ENCODE peak calls at places on chromosomes 2 and 18, in nine cellular contexts. H, S, I, T, M, Z, R, E and W are unnamed samples.

GRCh38 chr2:140586379-140586778 is 1544.4 kb downstream of the LRP1B start:
- DNase-seq in H (peak), S (no peak), I (peak), T (peak), M (no peak), Z (no peak), R (peak), E (peak), W (peak)

GRCh38 chr18:9823805-9824473 is 61.8 kb upstream of the TXNDC2 start:
- DNase-seq in H (peak), S (peak), I (no peak), T (peak), M (no peak), Z (peak), R (no peak), E (peak), W (no peak)

GRCh38 chr2:122174061-122174460 is 418.6 kb downstream of the TSN start:
- DNase-seq in H (no peak), S (no peak), I (no peak), T (no peak), M (no peak), Z (no peak), R (no peak), E (no peak), W (no peak)

GRCh38 chr2:794554-795244 is 117.5 kb upstream of the TMEM18 start:
- DNase-seq in H (no peak), S (no peak), I (no peak), T (no peak), M (no peak), Z (no peak), R (no peak), E (no peak), W (no peak)

GRCh38 chr2:43239981-43240761 is 13.8 kb upstream of the ZFP36L2 start:
- DNase-seq in H (no peak), S (no peak), I (peak), T (no peak), M (no peak), Z (no peak), R (no peak), E (no peak), W (no peak)

GRCh38 chr2:177078416-177078815 is 134.2 kb upstream of the HNRNPA3 start:
- DNase-seq in H (peak), S (no peak), I (no peak), T (peak), M (no peak), Z (no peak), R (peak), E (no peak), W (no peak)

GRCh38 chr18:79540161-79540913 is 139.3 kb upstream of the CTDP1 start:
- DNase-seq in H (no peak), S (no peak), I (peak), T (no peak), M (no peak), Z (no peak), R (no peak), E (no peak), W (no peak)

GRCh38 chr2:168336786-168337388 is 89.5 kb upstream of the STK39 start:
- DNase-seq in H (peak), S (peak), I (peak), T (no peak), M (no peak), Z (no peak), R (peak), E (no peak), W (peak)

GRCh38 chr2:118988706-118989105 is 46.7 kb downstream of the MARCO start:
- DNase-seq in H (no peak), S (no peak), I (no peak), T (no peak), M (no peak), Z (no peak), R (no peak), E (no peak), W (no peak)

GRCh38 chr2:150182564-150183249 is 304.8 kb downstream of the RND3 start:
- DNase-seq in H (no peak), S (peak), I (no peak), T (no peak), M (no peak), Z (no peak), R (no peak), E (peak), W (no peak)

GRCh38 chr2:54597153-54597827 is 126.2 kb upstream of the EML6 start:
- DNase-seq in H (no peak), S (peak), I (no peak), T (peak), M (no peak), Z (no peak), R (no peak), E (peak), W (no peak)

GRCh38 chr18:75307530-75307929 is 96.9 kb downstream of the TSHZ1 start:
- DNase-seq in H (no peak), S (no peak), I (no peak), T (no peak), M (no peak), Z (no peak), R (no peak), E (no peak), W (no peak)

GRCh38 chr2:197369946-197370325 is 59.4 kb upstream of the ANKRD44 start:
- DNase-seq in H (no peak), S (no peak), I (no peak), T (peak), M (no peak), Z (no peak), R (no peak), E (peak), W (peak)

GRCh38 chr2:236988690-236989639 is 96.7 kb upstream of the COPS8 start:
- DNase-seq in H (peak), S (peak), I (no peak), T (peak), M (no peak), Z (no peak), R (no peak), E (no peak), W (peak)

GRCh38 chr2:58156780-58157179 is 84.3 kb downstream of the FANCL start:
- DNase-seq in H (peak), S (no peak), I (peak), T (no peak), M (no peak), Z (peak), R (no peak), E (peak), W (no peak)

GRCh38 chr2:9473985-9474360 is 378 bp upstream of the IAH1 start:
- DNase-seq in H (peak), S (peak), I (no peak), T (peak), M (no peak), Z (no peak), R (peak), E (peak), W (peak)

GRCh38 chr18:68874361-68874760 is 76.5 kb downstream of the CCDC102B start:
- DNase-seq in H (peak), S (no peak), I (no peak), T (peak), M (no peak), Z (no peak), R (no peak), E (peak), W (no peak)

GRCh38 chr2:240568678-240569522 is 616 bp downstream of the RNPEPL1 start:
- DNase-seq in H (peak), S (peak), I (peak), T (peak), M (peak), Z (peak), R (no peak), E (peak), W (peak)

GRCh38 chr2:237733677-237734300 is 64.8 kb upstream of the RBM44 start:
- DNase-seq in H (no peak), S (peak), I (peak), T (no peak), M (no peak), Z (no peak), R (no peak), E (peak), W (no peak)

GRCh38 chr2:112048887-112049286 is 6.2 kb upstream of the TMEM87B start:
- DNase-seq in H (peak), S (no peak), I (peak), T (peak), M (peak), Z (peak), R (peak), E (peak), W (peak)

GRCh38 chr18:74775239-74775638 is 177.6 kb downstream of the ZNF407 start:
- DNase-seq in H (peak), S (no peak), I (peak), T (peak), M (no peak), Z (peak), R (no peak), E (peak), W (no peak)

GRCh38 chr18:3983351-3983969 is 471.6 kb downstream of the DLGAP1 start:
- DNase-seq in H (peak), S (no peak), I (peak), T (peak), M (no peak), Z (peak), R (peak), E (peak), W (no peak)

GRCh38 chr2:239853706-239854327 is 171.3 kb downstream of the NDUFA10 start:
- DNase-seq in H (no peak), S (no peak), I (no peak), T (no peak), M (no peak), Z (no peak), R (no peak), E (no peak), W (no peak)

GRCh38 chr2:233061591-233062446 is 1.7 kb downstream of the INPP5D start:
- DNase-seq in H (peak), S (peak), I (peak), T (peak), M (peak), Z (no peak), R (no peak), E (no peak), W (no peak)

GRCh38 chr2:218806346-218806978 is 24.5 kb downstream of the CYP27A1 start:
- DNase-seq in H (peak), S (peak), I (peak), T (peak), M (peak), Z (peak), R (peak), E (peak), W (peak)

GRCh38 chr2:120344991-120345975 is 653 bp upstream of the INHBB start:
- DNase-seq in H (peak), S (peak), I (peak), T (peak), M (peak), Z (no peak), R (no peak), E (peak), W (peak)

GRCh38 chr2:7571701-7572100 is 654.5 kb downstream of the RNF144A start:
- DNase-seq in H (no peak), S (no peak), I (no peak), T (no peak), M (no peak), Z (no peak), R (no peak), E (no peak), W (no peak)

GRCh38 chr2:129252781-129253460 is 726.5 kb upstream of the RAB6C start:
- DNase-seq in H (no peak), S (no peak), I (no peak), T (peak), M (no peak), Z (no peak), R (peak), E (no peak), W (no peak)

GRCh38 chr2:58065248-58065647 is 18.6 kb downstream of the VRK2 start:
- DNase-seq in H (no peak), S (no peak), I (no peak), T (no peak), M (no peak), Z (no peak), R (no peak), E (no peak), W (no peak)

GRCh38 chr2:218999881-219000568 is 6.8 kb upstream of the CRYBA2 start:
- DNase-seq in H (no peak), S (no peak), I (no peak), T (no peak), M (no peak), Z (no peak), R (no peak), E (no peak), W (no peak)

GRCh38 chr2:82508702-82509101 is 1950.4 kb downstream of the SUCLG1 start:
- DNase-seq in H (no peak), S (no peak), I (no peak), T (no peak), M (no peak), Z (no peak), R (no peak), E (no peak), W (no peak)

GRCh38 chr2:191064590-191064989 is 50.6 kb upstream of the STAT1 start:
- DNase-seq in H (no peak), S (no peak), I (no peak), T (no peak), M (no peak), Z (no peak), R (no peak), E (no peak), W (no peak)

DNA sequence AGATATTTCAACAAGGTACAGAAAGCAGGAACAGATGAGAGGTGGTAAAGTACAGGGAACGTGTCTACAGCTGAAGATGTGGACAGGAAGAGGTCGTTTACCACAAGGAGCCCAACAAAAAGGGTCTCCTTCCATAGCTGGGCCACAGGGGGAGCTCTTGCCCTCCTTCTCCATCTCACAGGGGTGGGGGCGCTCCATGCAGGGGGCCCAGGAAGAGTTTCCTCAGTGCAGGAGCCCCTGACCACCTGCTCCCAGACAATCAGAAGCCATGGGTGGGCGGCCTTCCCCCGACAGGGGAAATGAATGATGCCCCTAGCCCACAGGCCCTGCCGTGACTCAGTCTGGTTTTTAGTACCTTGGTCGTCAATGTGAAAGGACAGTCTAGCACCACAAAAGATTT is 163.6 kb upstream of the ZNF516 start:
- DNase-seq in H (peak), S (no peak), I (no peak), T (no peak), M (no peak), Z (no peak), R (no peak), E (peak), W (no peak)
- TF ChIP-seq CTCF in H (peak), S (no peak), I (peak), T (peak), M (peak), Z (peak), R (no peak), E (peak), W (no peak)

GRCh38 chr18:22169889-22170420 is 566 bp downstream of the GATA6 start:
- DNase-seq in H (no peak), S (peak), I (peak), T (peak), M (no peak), Z (no peak), R (peak), E (no peak), W (no peak)

GRCh38 chr18:22168360-22168921 is 948 bp upstream of the GATA6 start:
- DNase-seq in H (peak), S (peak), I (peak), T (peak), M (peak), Z (no peak), R (peak), E (no peak), W (peak)

GRCh38 chr18:22167471-22168151 is 1.8 kb upstream of the GATA6 start:
- DNase-seq in H (peak), S (peak), I (no peak), T (peak), M (no peak), Z (no peak), R (peak), E (peak), W (peak)

GRCh38 chr18:22170421-22171262 is 1.3 kb downstream of the GATA6 start:
- DNase-seq in H (peak), S (peak), I (peak), T (peak), M (peak), Z (peak), R (peak), E (peak), W (no peak)

DNA sequence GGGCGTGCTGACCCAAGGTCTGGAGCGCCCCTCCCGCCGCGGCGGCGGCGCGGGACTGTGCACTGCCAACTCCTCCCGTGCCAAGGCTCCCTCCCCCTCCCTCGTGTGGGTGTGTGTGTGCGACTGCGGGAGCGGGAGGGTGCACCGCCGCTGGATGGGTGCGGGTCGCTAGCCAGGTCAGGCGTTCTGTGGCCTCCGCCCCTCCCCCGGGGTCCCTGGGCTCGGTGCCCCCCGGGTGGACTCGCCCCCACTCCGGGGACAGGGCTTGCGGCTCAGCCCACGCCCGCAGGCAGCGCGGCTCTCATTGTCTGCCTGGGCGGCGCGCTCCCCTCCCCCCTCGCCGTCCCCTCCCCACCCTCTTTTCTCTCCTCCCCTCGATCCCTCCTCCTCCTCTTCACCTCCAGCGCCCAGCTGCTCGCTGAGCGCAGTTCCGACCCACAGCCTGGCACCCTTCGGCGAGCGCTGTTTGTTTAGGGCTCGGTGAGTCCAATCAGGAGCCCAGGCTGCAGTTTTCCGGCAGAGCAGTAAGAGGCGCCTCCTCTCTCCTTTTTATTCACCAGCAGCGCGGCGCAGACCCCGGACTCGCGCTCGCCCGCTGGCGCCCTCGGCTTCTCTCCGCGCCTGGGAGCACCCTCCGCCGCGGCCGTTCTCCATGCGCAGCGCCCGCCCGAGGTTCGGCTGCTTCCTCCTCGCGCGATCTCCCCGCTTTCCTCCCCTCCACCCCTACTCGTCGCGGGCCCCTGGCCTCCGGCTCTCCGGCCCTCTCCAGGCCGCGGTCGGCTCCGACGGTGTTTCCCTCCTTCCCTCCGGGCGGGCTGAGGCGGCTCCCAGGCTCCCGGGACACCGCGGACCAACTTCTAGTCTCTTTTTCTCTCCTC is at the start of gene GATA6:
- DNase-seq in H (peak), S (peak), I (peak), T (peak), M (peak), Z (peak), R (peak), E (peak), W (peak)
- TF ChIP-seq CTCF in H (peak), S (no peak), I (peak), T (peak), M (peak), Z (peak), R (peak), E (peak), W (no peak)

GRCh38 chr2:3664118-3664517 is 6.1 kb downstream of the ALLC start:
- DNase-seq in H (no peak), S (no peak), I (no peak), T (no peak), M (no peak), Z (no peak), R (no peak), E (no peak), W (no peak)

GRCh38 chr2:3661149-3661660 is 3.2 kb downstream of the ALLC start:
- DNase-seq in H (peak), S (no peak), I (no peak), T (no peak), M (no peak), Z (no peak), R (no peak), E (no peak), W (no peak)

GRCh38 chr2:3659447-3660432 is 1.7 kb downstream of the ALLC start:
- DNase-seq in H (peak), S (peak), I (no peak), T (peak), M (no peak), Z (no peak), R (no peak), E (no peak), W (no peak)

GRCh38 chr2:3664925-3665324 is 6.9 kb downstream of the ALLC start:
- DNase-seq in H (no peak), S (peak), I (peak), T (no peak), M (no peak), Z (no peak), R (peak), E (no peak), W (no peak)

DNA sequence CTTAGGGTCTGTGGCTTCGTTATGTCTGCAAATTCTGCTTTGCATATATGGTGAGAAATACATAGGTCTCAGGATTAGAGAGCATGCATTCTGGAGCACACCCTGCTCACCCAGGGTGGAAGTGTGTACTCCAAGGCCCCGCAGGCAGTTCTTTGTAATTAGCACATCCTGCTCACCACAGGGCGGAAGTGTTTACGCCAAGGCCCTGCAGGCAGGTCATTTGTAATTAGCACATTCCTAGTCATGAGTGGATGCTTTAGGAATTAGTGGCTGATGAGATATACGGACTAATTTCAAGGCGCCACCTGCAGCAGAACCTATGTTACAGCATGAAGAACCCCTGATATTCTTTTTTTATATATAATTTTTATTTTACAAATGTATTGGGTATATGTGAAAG is 4.2 kb downstream of the ALLC start:
- DNase-seq in H (peak), S (no peak), I (no peak), T (no peak), M (no peak), Z (no peak), R (no peak), E (no peak), W (no peak)
- TF ChIP-seq CTCF in H (no peak), S (no peak), I (no peak), T (no peak), M (no peak), Z (peak), R (no peak), E (peak), W (no peak)

GRCh38 chr2:10538224-10538894 is 90.2 kb upstream of the ODC1 start:
- DNase-seq in H (peak), S (no peak), I (peak), T (peak), M (no peak), Z (peak), R (peak), E (peak), W (no peak)

GRCh38 chr2:10537522-10538195 is 89.5 kb upstream of the ODC1 start:
- DNase-seq in H (no peak), S (no peak), I (no peak), T (no peak), M (no peak), Z (no peak), R (no peak), E (no peak), W (no peak)

GRCh38 chr2:10535703-10536102 is 87.6 kb upstream of the ODC1 start:
- DNase-seq in H (no peak), S (no peak), I (no peak), T (no peak), M (no peak), Z (no peak), R (no peak), E (no peak), W (no peak)

GRCh38 chr2:10534514-10535250 is 86.6 kb upstream of the ODC1 start:
- DNase-seq in H (no peak), S (no peak), I (peak), T (no peak), M (no peak), Z (peak), R (no peak), E (peak), W (no peak)

GRCh38 chr2:10536569-10537133 is 88.5 kb upstream of the ODC1 start:
- DNase-seq in H (no peak), S (no peak), I (peak), T (no peak), M (no peak), Z (no peak), R (no peak), E (no peak), W (no peak)
- TF ChIP-seq CTCF in H (no peak), S (no peak), I (no peak), T (no peak), M (no peak), Z (no peak), R (no peak), E (no peak), W (no peak)

GRCh38 chr2:27379383-27379839 is 1.1 kb downstream of the ZNF513 start:
- DNase-seq in H (no peak), S (no peak), I (no peak), T (no peak), M (no peak), Z (no peak), R (no peak), E (no peak), W (no peak)

GRCh38 chr2:27376866-27377617 is 3.5 kb downstream of the ZNF513 start:
- DNase-seq in H (no peak), S (no peak), I (no peak), T (no peak), M (no peak), Z (no peak), R (no peak), E (no peak), W (no peak)

GRCh38 chr2:27378809-27379290 is 1.7 kb downstream of the ZNF513 start:
- DNase-seq in H (no peak), S (no peak), I (no peak), T (no peak), M (peak), Z (no peak), R (no peak), E (no peak), W (no peak)

GRCh38 chr2:27377618-27378095 is 2.9 kb downstream of the ZNF513 start:
- DNase-seq in H (no peak), S (no peak), I (no peak), T (no peak), M (no peak), Z (no peak), R (no peak), E (no peak), W (no peak)

GRCh38 chr2:27378096-27378808 is 2.3 kb downstream of the ZNF513 start:
- DNase-seq in H (peak), S (peak), I (peak), T (peak), M (peak), Z (no peak), R (no peak), E (no peak), W (peak)
- TF ChIP-seq CTCF in H (no peak), S (no peak), I (peak), T (peak), M (peak), Z (peak), R (no peak), E (peak), W (no peak)